ENCODE peak calls at places on chromosomes 7 and 10, in seven cellular contexts. I, O, H, R, E, W and N are unnamed samples.

GRCh38 chr7:114522081-114522480 is 107.5 kb downstream of the FOXP2 start:
- DNase-seq in I (no peak), O (no peak), H (no peak), R (no peak), E (no peak), W (no peak), N (no peak)

GRCh38 chr7:51732066-51732465 is 415.5 kb upstream of the COBL start:
- DNase-seq in I (no peak), O (no peak), H (no peak), R (no peak), E (no peak), W (no peak), N (no peak)

GRCh38 chr10:124106241-124106905 is 13.0 kb upstream of the CHST15 start:
- DNase-seq in I (peak; percentile 92), O (peak; percentile 66), H (peak; percentile 69), R (no peak), E (peak; percentile 32), W (peak; percentile 38), N (no peak)

GRCh38 chr10:58627392-58627791 is 114.7 kb downstream of the BICC1 start:
- DNase-seq in I (no peak), O (no peak), H (no peak), R (no peak), E (no peak), W (no peak), N (no peak)

GRCh38 chr10:44873156-44873555 is 38.0 kb upstream of the TMEM72 start:
- DNase-seq in I (peak; percentile 14), O (peak; percentile 63), H (no peak), R (no peak), E (no peak), W (no peak), N (no peak)

GRCh38 chr7:27462575-27463270 is 200.0 kb downstream of the HIBADH start:
- DNase-seq in I (peak; percentile 9), O (no peak), H (no peak), R (no peak), E (no peak), W (no peak), N (no peak)

GRCh38 chr10:78337646-78338391 is 304.2 kb downstream of the RPS24 start:
- DNase-seq in I (no peak), O (no peak), H (no peak), R (no peak), E (no peak), W (no peak), N (no peak)

GRCh38 chr7:117153016-117153415 is 169.8 kb downstream of the WNT2 start:
- DNase-seq in I (no peak), O (no peak), H (no peak), R (no peak), E (no peak), W (no peak), N (no peak)

GRCh38 chr10:132447446-132448247 is 50.6 kb downstream of the PWWP2B start:
- DNase-seq in I (peak; percentile 71), O (no peak), H (peak; percentile 56), R (peak; percentile 57), E (peak; percentile 38), W (peak; percentile 57), N (peak; percentile 49)

GRCh38 chr10:6278519-6279120 is 75.9 kb downstream of the PFKFB3 start:
- DNase-seq in I (no peak), O (no peak), H (no peak), R (no peak), E (no peak), W (no peak), N (no peak)

GRCh38 chr7:100865372-100865911 is 1.7 kb upstream of the TRIP6 start:
- DNase-seq in I (no peak), O (no peak), H (no peak), R (no peak), E (peak; percentile 49), W (no peak), N (no peak)